ENCODE peak calls at places on chromosome 11, in four cellular contexts. One of them, this sample, is unnamed.

GRCh38 chr11:128940156-128940555 is 2.5 kb downstream of the TP53AIP1 start:
- DNase-seq in NCI-H524: no peak
- DNase-seq in spleen: no peak
- DNase-seq in naive thymus-derived CD8-positive, alpha-beta T cell: no peak
- DNase-seq in this sample: no peak

GRCh38 chr11:70111269-70112016 is 33.3 kb downstream of the ANO1 start:
- DNase-seq in NCI-H524: no peak
- DNase-seq in spleen: no peak
- DNase-seq in naive thymus-derived CD8-positive, alpha-beta T cell: no peak
- DNase-seq in this sample: peak

GRCh38 chr11:61083601-61084147 is 18.6 kb upstream of the CD5 start:
- DNase-seq in NCI-H524: no peak
- DNase-seq in spleen: no peak
- DNase-seq in naive thymus-derived CD8-positive, alpha-beta T cell: no peak
- DNase-seq in this sample: no peak

GRCh38 chr11:133064152-133064877 is 468.0 kb downstream of the OPCML start:
- DNase-seq in NCI-H524: peak
- DNase-seq in spleen: peak
- DNase-seq in naive thymus-derived CD8-positive, alpha-beta T cell: no peak
- DNase-seq in this sample: peak

GRCh38 chr11:96001037-96001436 is 77.1 kb upstream of the MTMR2 start:
- DNase-seq in NCI-H524: no peak
- DNase-seq in spleen: no peak
- DNase-seq in naive thymus-derived CD8-positive, alpha-beta T cell: no peak
- DNase-seq in this sample: peak

GRCh38 chr11:117670924-117671323 is 126.1 kb downstream of the DSCAML1 start:
- DNase-seq in NCI-H524: no peak
- DNase-seq in spleen: no peak
- DNase-seq in naive thymus-derived CD8-positive, alpha-beta T cell: no peak
- DNase-seq in this sample: no peak

GRCh38 chr11:18581825-18582224 is 6.7 kb downstream of the UEVLD start:
- DNase-seq in NCI-H524: no peak
- DNase-seq in spleen: no peak
- DNase-seq in naive thymus-derived CD8-positive, alpha-beta T cell: no peak
- DNase-seq in this sample: no peak

GRCh38 chr11:75190652-75191329 is 39.9 kb downstream of the SLCO2B1 start:
- DNase-seq in NCI-H524: no peak
- DNase-seq in spleen: no peak
- DNase-seq in naive thymus-derived CD8-positive, alpha-beta T cell: no peak
- DNase-seq in this sample: peak

This sample was measured in osteoblast.